ENCODE peak calls at places on chromosomes 4 and X, in nine cellular contexts. I is stimulated activated CD4-positive, alpha-beta T cell treated with anti-CD3 and anti-CD28 coated beads, Interleukin-4, amount 100 ng/mL, for 24 hours; U is NCI-H526 treated with DMSO at 0.1 percent for 48 hours; Z is NAMALWA; E is left kidney; K is BJ; X is M059J; L is NCI-H1930; F is cardiac muscle cell. N is an unnamed sample.

GRCh38 chrX:69163936-69164741 is 1.1 kb downstream of the PJA1 start:
- DNase-seq in I (peak), U (no peak), Z (peak), E (peak), K (no peak), X (no peak), L (no peak), F (no peak), N (peak)

GRCh38 chr4:113979157-113979972 is at the start of gene ARSJ:
- DNase-seq in I (peak), U (peak), Z (no peak), E (peak), K (no peak), X (peak), L (no peak), F (peak), N (peak)

GRCh38 chr4:8919651-8920288 is 48.1 kb upstream of the HMX1 start:
- DNase-seq in I (peak), U (no peak), Z (no peak), E (no peak), K (no peak), X (no peak), L (no peak), F (no peak), N (no peak)

GRCh38 chrX:150961631-150962030 is 21.5 kb upstream of the HMGB3 start:
- DNase-seq in I (no peak), U (no peak), Z (no peak), E (no peak), K (no peak), X (no peak), L (no peak), F (no peak), N (no peak)

GRCh38 chrX:53711446-53711845 is 24.9 kb upstream of the HUWE1 start:
- DNase-seq in I (no peak), U (no peak), Z (no peak), E (no peak), K (no peak), X (peak), L (no peak), F (no peak), N (no peak)

GRCh38 chr4:64935469-64936001 is 526.3 kb upstream of the TECRL start:
- DNase-seq in I (no peak), U (no peak), Z (no peak), E (no peak), K (no peak), X (no peak), L (no peak), F (no peak), N (no peak)

GRCh38 chrX:23864719-23865349 is 42.9 kb downstream of the APOO start:
- DNase-seq in I (no peak), U (no peak), Z (no peak), E (no peak), K (no peak), X (no peak), L (no peak), F (no peak), N (no peak)

GRCh38 chr4:88158360-88159136 is at the start of gene ABCG2:
- DNase-seq in I (peak), U (no peak), Z (no peak), E (peak), K (no peak), X (peak), L (peak), F (peak), N (peak)

N was measured in heart right ventricle.